ENCODE peak calls at places on chromosomes 16 and 17, in nine cellular contexts. Q, X, I, C, U, O, G, S and R are unnamed samples.

GRCh38 chr16:359871-360697 is 7.6 kb upstream of the AXIN1 start:
- DNase-seq in Q (no peak), X (no peak), I (no peak), C (no peak), U (no peak), O (no peak), G (no peak), S (no peak), R (no peak)

GRCh38 chr16:15993128-15993527 is 43.7 kb downstream of the ABCC1 start:
- DNase-seq in Q (no peak), X (no peak), I (no peak), C (no peak), U (no peak), O (no peak), G (no peak), S (no peak), R (no peak)

GRCh38 chr16:19872935-19873334 is 11.7 kb downstream of the GPRC5B start:
- DNase-seq in Q (no peak), X (no peak), I (no peak), C (no peak), U (no peak), O (no peak), G (no peak), S (no peak), R (no peak)

GRCh38 chr17:72432143-72432604 is 311.4 kb downstream of the SOX9 start:
- DNase-seq in Q (no peak), X (no peak), I (no peak), C (no peak), U (no peak), O (no peak), G (no peak), S (no peak), R (no peak)

GRCh38 chr16:67447508-67448076 is 16.7 kb downstream of the HSD11B2 start:
- DNase-seq in Q (peak), X (peak), I (peak), C (peak), U (peak), O (no peak), G (no peak), S (no peak), R (no peak)

GRCh38 chr16:64717871-64718270 is 404.0 kb downstream of the CDH11 start:
- DNase-seq in Q (no peak), X (no peak), I (no peak), C (no peak), U (no peak), O (no peak), G (no peak), S (no peak), R (no peak)

GRCh38 chr16:25073849-25074248 is 37.7 kb upstream of the LCMT1 start:
- DNase-seq in Q (no peak), X (no peak), I (no peak), C (no peak), U (no peak), O (no peak), G (no peak), S (no peak), R (no peak)

GRCh38 chr17:40931311-40931710 is 6.1 kb downstream of the KRT23 start:
- DNase-seq in Q (no peak), X (no peak), I (no peak), C (no peak), U (no peak), O (no peak), G (no peak), S (no peak), R (no peak)

GRCh38 chr16:1839554-1839953 is 12.5 kb downstream of the FAHD1 start:
- DNase-seq in Q (peak), X (peak), I (no peak), C (peak), U (no peak), O (no peak), G (no peak), S (no peak), R (no peak)

GRCh38 chr16:57688487-57688986 is 6.1 kb upstream of the DRC7 start:
- DNase-seq in Q (no peak), X (no peak), I (no peak), C (no peak), U (no peak), O (no peak), G (no peak), S (no peak), R (no peak)

GRCh38 chr17:60410001-60410400 is 12.3 kb upstream of the CHCT1 start:
- DNase-seq in Q (no peak), X (no peak), I (no peak), C (no peak), U (no peak), O (no peak), G (no peak), S (no peak), R (no peak)

GRCh38 chr16:31471875-31472558 is at the start of gene TGFB1I1:
- DNase-seq in Q (peak), X (peak), I (no peak), C (peak), U (peak), O (no peak), G (peak), S (no peak), R (peak)

GRCh38 chr16:31700530-31701388 is 172.8 kb upstream of the ZNF267 start:
- DNase-seq in Q (peak), X (peak), I (peak), C (peak), U (peak), O (peak), G (no peak), S (no peak), R (peak)

GRCh38 chr17:76250141-76250540 is 9.8 kb upstream of the RNF157 start:
- DNase-seq in Q (no peak), X (no peak), I (no peak), C (no peak), U (no peak), O (no peak), G (no peak), S (no peak), R (no peak)

GRCh38 chr17:51000835-51001638 is 119.6 kb downstream of the SPAG9 start:
- DNase-seq in Q (peak), X (peak), I (no peak), C (peak), U (peak), O (peak), G (peak), S (no peak), R (peak)

GRCh38 chr16:88523381-88524159 is 46.6 kb upstream of the ZC3H18 start:
- DNase-seq in Q (no peak), X (no peak), I (no peak), C (no peak), U (no peak), O (no peak), G (no peak), S (no peak), R (no peak)

GRCh38 chr17:16328997-16329396 is 24.3 kb downstream of the CENPV start:
- DNase-seq in Q (no peak), X (no peak), I (no peak), C (peak), U (peak), O (no peak), G (no peak), S (no peak), R (peak)

GRCh38 chr17:80119271-80119791 is 17.9 kb downstream of the GAA start:
- DNase-seq in Q (no peak), X (no peak), I (no peak), C (no peak), U (peak), O (no peak), G (no peak), S (no peak), R (no peak)

GRCh38 chr16:75279277-75279676 is 27.9 kb upstream of the BCAR1 start:
- DNase-seq in Q (peak), X (peak), I (no peak), C (no peak), U (peak), O (no peak), G (no peak), S (no peak), R (no peak)

GRCh38 chr17:72145972-72146755 is 25.3 kb downstream of the SOX9 start:
- DNase-seq in Q (peak), X (peak), I (no peak), C (no peak), U (no peak), O (no peak), G (no peak), S (no peak), R (no peak)